ENCODE peak calls at places on chromosome 19, in five cellular contexts. One of them, this sample, is unnamed.

GRCh38 chr19:48661746-48662145 is 11.1 kb downstream of the NTN5 start:
- DNase-seq in omental fat pad: no peak
- DNase-seq in EL: no peak
- DNase-seq in left lung: peak
- DNase-seq in T-helper 2 cell treated with Interferon-gamma antibody and Interleukin-4, amounts not matched to agents 5 μg/mL and 100 μg/mL, for 36 hours: no peak
- DNase-seq in this sample: no peak

GRCh38 chr19:48926909-48927308 is 6.6 kb upstream of the DHDH start:
- DNase-seq in left lung: no peak
- DNase-seq in EL: peak
- DNase-seq in T-helper 2 cell treated with Interferon-gamma antibody and Interleukin-4, amounts not matched to agents 5 μg/mL and 100 μg/mL, for 36 hours: peak
- DNase-seq in omental fat pad: no peak
- DNase-seq in this sample: no peak

GRCh38 chr19:7970716-7971448 is 27.4 kb upstream of the TIMM44 start:
- DNase-seq in omental fat pad: no peak
- DNase-seq in EL: peak
- DNase-seq in T-helper 2 cell treated with Interferon-gamma antibody and Interleukin-4, amounts not matched to agents 5 μg/mL and 100 μg/mL, for 36 hours: no peak
- DNase-seq in left lung: peak
- DNase-seq in this sample: no peak

GRCh38 chr19:49546825-49547565 is 19.2 kb downstream of the RCN3 start:
- DNase-seq in EL: peak
- DNase-seq in T-helper 2 cell treated with Interferon-gamma antibody and Interleukin-4, amounts not matched to agents 5 μg/mL and 100 μg/mL, for 36 hours: peak
- DNase-seq in left lung: no peak
- DNase-seq in omental fat pad: peak
- DNase-seq in this sample: no peak

GRCh38 chr19:925087-925911 is 536 bp upstream of the ARID3A start:
- DNase-seq in T-helper 2 cell treated with Interferon-gamma antibody and Interleukin-4, amounts not matched to agents 5 μg/mL and 100 μg/mL, for 36 hours: peak
- DNase-seq in left lung: peak
- DNase-seq in omental fat pad: peak
- DNase-seq in EL: peak
- DNase-seq in this sample: peak

GRCh38 chr19:48290923-48291700 is 21.2 kb downstream of the ZNF114 start:
- DNase-seq in EL: peak
- DNase-seq in omental fat pad: peak
- DNase-seq in T-helper 2 cell treated with Interferon-gamma antibody and Interleukin-4, amounts not matched to agents 5 μg/mL and 100 μg/mL, for 36 hours: peak
- DNase-seq in left lung: peak
- DNase-seq in this sample: peak

GRCh38 chr19:49468746-49469447 is 5.1 kb upstream of the FLT3LG start:
- DNase-seq in left lung: no peak
- DNase-seq in omental fat pad: no peak
- DNase-seq in T-helper 2 cell treated with Interferon-gamma antibody and Interleukin-4, amounts not matched to agents 5 μg/mL and 100 μg/mL, for 36 hours: peak
- DNase-seq in EL: no peak
- DNase-seq in this sample: no peak

GRCh38 chr19:45506991-45507863 is at the start of gene VASP:
- DNase-seq in EL: peak
- DNase-seq in T-helper 2 cell treated with Interferon-gamma antibody and Interleukin-4, amounts not matched to agents 5 μg/mL and 100 μg/mL, for 36 hours: peak
- DNase-seq in omental fat pad: peak
- DNase-seq in left lung: peak
- DNase-seq in this sample: peak

GRCh38 chr19:5949792-5950305 is 28.1 kb downstream of the RANBP3 start:
- DNase-seq in left lung: peak
- DNase-seq in EL: no peak
- DNase-seq in omental fat pad: no peak
- DNase-seq in T-helper 2 cell treated with Interferon-gamma antibody and Interleukin-4, amounts not matched to agents 5 μg/mL and 100 μg/mL, for 36 hours: no peak
- DNase-seq in this sample: no peak

GRCh38 chr19:2491130-2491801 is 15.3 kb downstream of the GADD45B start:
- DNase-seq in EL: peak
- DNase-seq in T-helper 2 cell treated with Interferon-gamma antibody and Interleukin-4, amounts not matched to agents 5 μg/mL and 100 μg/mL, for 36 hours: no peak
- DNase-seq in left lung: peak
- DNase-seq in omental fat pad: no peak
- DNase-seq in this sample: no peak

GRCh38 chr19:5093953-5094718 is 125.2 kb downstream of the KDM4B start:
- DNase-seq in EL: no peak
- DNase-seq in left lung: no peak
- DNase-seq in omental fat pad: no peak
- DNase-seq in T-helper 2 cell treated with Interferon-gamma antibody and Interleukin-4, amounts not matched to agents 5 μg/mL and 100 μg/mL, for 36 hours: no peak
- DNase-seq in this sample: no peak

GRCh38 chr19:24074720-24075119 is 12.3 kb upstream of the ZNF254 start:
- DNase-seq in left lung: no peak
- DNase-seq in T-helper 2 cell treated with Interferon-gamma antibody and Interleukin-4, amounts not matched to agents 5 μg/mL and 100 μg/mL, for 36 hours: no peak
- DNase-seq in omental fat pad: no peak
- DNase-seq in EL: peak
- DNase-seq in this sample: no peak

GRCh38 chr19:7415163-7415856 is 66.6 kb downstream of the ARHGEF18 start:
- DNase-seq in left lung: no peak
- DNase-seq in T-helper 2 cell treated with Interferon-gamma antibody and Interleukin-4, amounts not matched to agents 5 μg/mL and 100 μg/mL, for 36 hours: no peak
- DNase-seq in omental fat pad: no peak
- DNase-seq in EL: no peak
- DNase-seq in this sample: no peak

GRCh38 chr19:13906525-13906904 is 514 bp downstream of the CC2D1A start:
- DNase-seq in omental fat pad: no peak
- DNase-seq in EL: peak
- DNase-seq in left lung: peak
- DNase-seq in T-helper 2 cell treated with Interferon-gamma antibody and Interleukin-4, amounts not matched to agents 5 μg/mL and 100 μg/mL, for 36 hours: no peak
- DNase-seq in this sample: no peak

GRCh38 chr19:10965398-10965797 is 4.6 kb downstream of the SMARCA4 start:
- DNase-seq in T-helper 2 cell treated with Interferon-gamma antibody and Interleukin-4, amounts not matched to agents 5 μg/mL and 100 μg/mL, for 36 hours: no peak
- DNase-seq in left lung: no peak
- DNase-seq in EL: no peak
- DNase-seq in omental fat pad: no peak
- DNase-seq in this sample: no peak

GRCh38 chr19:2271516-2272103 is 10.4 kb downstream of the PEAK3 start:
- DNase-seq in omental fat pad: no peak
- DNase-seq in EL: peak
- DNase-seq in T-helper 2 cell treated with Interferon-gamma antibody and Interleukin-4, amounts not matched to agents 5 μg/mL and 100 μg/mL, for 36 hours: no peak
- DNase-seq in left lung: peak
- DNase-seq in this sample: no peak

GRCh38 chr19:27580906-27581305 is 1632.0 kb downstream of the UQCRFS1 start:
- DNase-seq in omental fat pad: no peak
- DNase-seq in T-helper 2 cell treated with Interferon-gamma antibody and Interleukin-4, amounts not matched to agents 5 μg/mL and 100 μg/mL, for 36 hours: no peak
- DNase-seq in EL: no peak
- DNase-seq in left lung: no peak
- DNase-seq in this sample: no peak

GRCh38 chr19:40348961-40349507 is 539 bp downstream of the PLD3 start:
- DNase-seq in T-helper 2 cell treated with Interferon-gamma antibody and Interleukin-4, amounts not matched to agents 5 μg/mL and 100 μg/mL, for 36 hours: no peak
- DNase-seq in omental fat pad: no peak
- DNase-seq in left lung: no peak
- DNase-seq in EL: peak
- DNase-seq in this sample: no peak

GRCh38 chr19:5651361-5651760 is 28.5 kb downstream of the SAFB start:
- DNase-seq in omental fat pad: no peak
- DNase-seq in EL: no peak
- DNase-seq in T-helper 2 cell treated with Interferon-gamma antibody and Interleukin-4, amounts not matched to agents 5 μg/mL and 100 μg/mL, for 36 hours: no peak
- DNase-seq in left lung: no peak
- DNase-seq in this sample: no peak

GRCh38 chr19:45754323-45754722 is 14.7 kb downstream of the SIX5 start:
- DNase-seq in EL: no peak
- DNase-seq in left lung: no peak
- DNase-seq in T-helper 2 cell treated with Interferon-gamma antibody and Interleukin-4, amounts not matched to agents 5 μg/mL and 100 μg/mL, for 36 hours: no peak
- DNase-seq in omental fat pad: no peak
- DNase-seq in this sample: no peak

GRCh38 chr19:6761053-6761676 is 6.1 kb downstream of the SH2D3A start:
- DNase-seq in EL: no peak
- DNase-seq in left lung: peak
- DNase-seq in T-helper 2 cell treated with Interferon-gamma antibody and Interleukin-4, amounts not matched to agents 5 μg/mL and 100 μg/mL, for 36 hours: no peak
- DNase-seq in omental fat pad: no peak
- DNase-seq in this sample: no peak

GRCh38 chr19:17739121-17739875 is 12.0 kb upstream of the FCHO1 start:
- DNase-seq in left lung: no peak
- DNase-seq in omental fat pad: no peak
- DNase-seq in T-helper 2 cell treated with Interferon-gamma antibody and Interleukin-4, amounts not matched to agents 5 μg/mL and 100 μg/mL, for 36 hours: no peak
- DNase-seq in EL: no peak
- DNase-seq in this sample: no peak

GRCh38 chr19:16326401-16327130 is 1.9 kb downstream of the KLF2 start:
- DNase-seq in omental fat pad: no peak
- DNase-seq in EL: peak
- DNase-seq in left lung: peak
- DNase-seq in T-helper 2 cell treated with Interferon-gamma antibody and Interleukin-4, amounts not matched to agents 5 μg/mL and 100 μg/mL, for 36 hours: peak
- DNase-seq in this sample: no peak

GRCh38 chr19:44346556-44346955 is 9.9 kb downstream of the ZNF112 start:
- DNase-seq in left lung: no peak
- DNase-seq in T-helper 2 cell treated with Interferon-gamma antibody and Interleukin-4, amounts not matched to agents 5 μg/mL and 100 μg/mL, for 36 hours: no peak
- DNase-seq in omental fat pad: no peak
- DNase-seq in EL: no peak
- DNase-seq in this sample: no peak

GRCh38 chr19:34237939-34238338 is 16.4 kb upstream of the GARRE1 start:
- DNase-seq in left lung: no peak
- DNase-seq in EL: no peak
- DNase-seq in T-helper 2 cell treated with Interferon-gamma antibody and Interleukin-4, amounts not matched to agents 5 μg/mL and 100 μg/mL, for 36 hours: no peak
- DNase-seq in omental fat pad: no peak
- DNase-seq in this sample: no peak

GRCh38 chr19:11832253-11832912 is 16.1 kb upstream of the ZNF439 start:
- DNase-seq in EL: no peak
- DNase-seq in T-helper 2 cell treated with Interferon-gamma antibody and Interleukin-4, amounts not matched to agents 5 μg/mL and 100 μg/mL, for 36 hours: no peak
- DNase-seq in omental fat pad: no peak
- DNase-seq in left lung: no peak
- DNase-seq in this sample: no peak

GRCh38 chr19:13013649-13014048 is 18.4 kb downstream of the NFIX start:
- DNase-seq in T-helper 2 cell treated with Interferon-gamma antibody and Interleukin-4, amounts not matched to agents 5 μg/mL and 100 μg/mL, for 36 hours: no peak
- DNase-seq in omental fat pad: no peak
- DNase-seq in left lung: peak
- DNase-seq in EL: no peak
- DNase-seq in this sample: no peak

GRCh38 chr19:18434411-18435184 is 3.3 kb downstream of the ISYNA1 start:
- DNase-seq in omental fat pad: no peak
- DNase-seq in EL: no peak
- DNase-seq in T-helper 2 cell treated with Interferon-gamma antibody and Interleukin-4, amounts not matched to agents 5 μg/mL and 100 μg/mL, for 36 hours: no peak
- DNase-seq in left lung: peak
- DNase-seq in this sample: no peak

GRCh38 chr19:55699221-55699620 is 24.2 kb downstream of the EPN1 start:
- DNase-seq in T-helper 2 cell treated with Interferon-gamma antibody and Interleukin-4, amounts not matched to agents 5 μg/mL and 100 μg/mL, for 36 hours: no peak
- DNase-seq in EL: no peak
- DNase-seq in left lung: no peak
- DNase-seq in omental fat pad: no peak
- DNase-seq in this sample: no peak

GRCh38 chr19:19399733-19400438 is 5.6 kb upstream of the GATAD2A start:
- DNase-seq in EL: peak
- DNase-seq in T-helper 2 cell treated with Interferon-gamma antibody and Interleukin-4, amounts not matched to agents 5 μg/mL and 100 μg/mL, for 36 hours: no peak
- DNase-seq in left lung: no peak
- DNase-seq in omental fat pad: no peak
- DNase-seq in this sample: no peak

GRCh38 chr19:35675589-35676140 is 9.3 kb downstream of the UPK1A start:
- DNase-seq in T-helper 2 cell treated with Interferon-gamma antibody and Interleukin-4, amounts not matched to agents 5 μg/mL and 100 μg/mL, for 36 hours: no peak
- DNase-seq in EL: no peak
- DNase-seq in left lung: peak
- DNase-seq in omental fat pad: no peak
- DNase-seq in this sample: no peak

GRCh38 chr19:11375143-11375948 is 880 bp downstream of the SWSAP1 start:
- DNase-seq in EL: no peak
- DNase-seq in left lung: peak
- DNase-seq in omental fat pad: no peak
- DNase-seq in T-helper 2 cell treated with Interferon-gamma antibody and Interleukin-4, amounts not matched to agents 5 μg/mL and 100 μg/mL, for 36 hours: peak
- DNase-seq in this sample: no peak